ENCODE peak calls at places on chromosomes 5 and 9, in four cellular contexts. H is NCI-H1092, P is HuH-7, G is NCI-H1105. R is an unnamed sample.

GRCh38 chr9:94980947-94981632 is 254.6 kb downstream of the AOPEP start:
- DNase-seq in H (no peak), P (no peak), G (no peak), R (peak; percentile 25)

GRCh38 chr9:110125207-110125751 is 82.7 kb downstream of the C9orf152 start:
- DNase-seq in G (no peak), P (peak; percentile 78), H (no peak), R (no peak)

GRCh38 chr9:522658-523057 is 308.0 kb downstream of the DOCK8 start:
- DNase-seq in H (no peak), G (no peak), P (no peak), R (no peak)

GRCh38 chr5:55816342-55816741 is 34.8 kb upstream of the IL31RA start:
- DNase-seq in H (no peak), G (no peak), P (no peak), R (no peak)

GRCh38 chr5:40754381-40755092 is 1.2 kb downstream of the TTC33 start:
- DNase-seq in G (no peak), P (no peak), H (no peak), R (no peak)

GRCh38 chr5:59791131-59791485 is 102.4 kb downstream of the PDE4D start:
- DNase-seq in P (no peak), G (no peak), H (no peak), R (no peak)

GRCh38 chr5:52665544-52665943 is 122.2 kb upstream of the ITGA1 start:
- DNase-seq in P (no peak), G (no peak), H (no peak), R (no peak)

GRCh38 chr9:35577486-35577885 is 27.6 kb upstream of the TESK1 start:
- DNase-seq in G (no peak), P (no peak), H (no peak), R (no peak)

GRCh38 chr5:121031487-121031886 is 567.4 kb downstream of the PRR16 start:
- DNase-seq in H (no peak), G (no peak), P (no peak), R (no peak)

GRCh38 chr5:34599471-34600117 is 56.5 kb upstream of the RAI14 start:
- DNase-seq in G (no peak), H (no peak), P (no peak), R (no peak)

GRCh38 chr5:19496056-19496455 is 491.9 kb downstream of the CDH18 start:
- DNase-seq in P (no peak), H (no peak), G (no peak), R (no peak)

GRCh38 chr5:139181835-139182452 is 16.2 kb downstream of the SIL1 start:
- DNase-seq in H (no peak), P (no peak), G (no peak), R (no peak)

GRCh38 chr5:133429046-133429445 is 183.3 kb downstream of the FSTL4 start:
- DNase-seq in H (no peak), G (no peak), P (no peak), R (no peak)

GRCh38 chr5:157350939-157351338 is 85.0 kb downstream of the CYFIP2 start:
- DNase-seq in G (no peak), P (no peak), H (no peak), R (no peak)

GRCh38 chr5:28301676-28302075 is 1263.3 kb upstream of the CDH9 start:
- DNase-seq in P (no peak), H (no peak), G (no peak), R (no peak)